ENCODE peak calls at places on chromosomes 11 and 22, in four cellular contexts. Z, Q, O and T are unnamed samples.

GRCh38 chr22:37998543-37998942 is 14.2 kb upstream of the SOX10 start:
- DNase-seq in Q (no peak), O (no peak), Z (peak; percentile 61), T (no peak)

GRCh38 chr22:19843107-19843856 is 11.4 kb downstream of the GNB1L start:
- DNase-seq in O (no peak), Z (no peak), Q (peak; percentile 37), T (no peak)

GRCh38 chr11:122711831-122712378 is 56.4 kb downstream of the UBASH3B start:
- DNase-seq in Z (no peak), Q (no peak), O (no peak), T (no peak)

GRCh38 chr22:44859641-44860040 is 107.3 kb downstream of the ARHGAP8 start:
- DNase-seq in O (no peak), Z (no peak), Q (no peak), T (no peak)

GRCh38 chr11:115458877-115459276 is 45.3 kb downstream of the CADM1 start:
- DNase-seq in Q (no peak), O (no peak), Z (no peak), T (no peak)

GRCh38 chr11:131928992-131929391 is 558.6 kb downstream of the NTM start:
- DNase-seq in Q (no peak), Z (no peak), O (no peak), T (peak; percentile 26)

GRCh38 chr11:32939046-32939445 is 46.4 kb downstream of the QSER1 start:
- DNase-seq in Z (no peak), Q (no peak), O (no peak), T (no peak)

GRCh38 chr11:75342231-75342918 is 9.1 kb downstream of the ARRB1 start:
- DNase-seq in O (no peak), Z (no peak), Q (no peak), T (no peak)

GRCh38 chr11:69425895-69426544 is 55.4 kb upstream of the LINC01488 start:
- DNase-seq in Q (no peak), O (no peak), Z (no peak), T (no peak)

GRCh38 chr11:19957301-19957985 is 202.8 kb downstream of the DBX1 start:
- DNase-seq in O (no peak), Q (no peak), Z (no peak), T (no peak)

GRCh38 chr11:61587541-61587941 is 6.7 kb upstream of the SYT7 start:
- DNase-seq in O (no peak), Q (peak; percentile 29), Z (no peak), T (peak; percentile 78)

GRCh38 chr11:103609117-103610066 is 427.0 kb upstream of the DDI1 start:
- DNase-seq in Q (no peak), O (no peak), Z (no peak), T (peak; percentile 32)

GRCh38 chr22:40556641-40557040 is 79.9 kb downstream of the MRTFA start:
- DNase-seq in Q (no peak), O (no peak), Z (no peak), T (no peak)

GRCh38 chr22:45235101-45235777 is 5.5 kb downstream of the KIAA0930 start:
- DNase-seq in Q (no peak), Z (no peak), O (peak; percentile 81), T (no peak)

DNA sequence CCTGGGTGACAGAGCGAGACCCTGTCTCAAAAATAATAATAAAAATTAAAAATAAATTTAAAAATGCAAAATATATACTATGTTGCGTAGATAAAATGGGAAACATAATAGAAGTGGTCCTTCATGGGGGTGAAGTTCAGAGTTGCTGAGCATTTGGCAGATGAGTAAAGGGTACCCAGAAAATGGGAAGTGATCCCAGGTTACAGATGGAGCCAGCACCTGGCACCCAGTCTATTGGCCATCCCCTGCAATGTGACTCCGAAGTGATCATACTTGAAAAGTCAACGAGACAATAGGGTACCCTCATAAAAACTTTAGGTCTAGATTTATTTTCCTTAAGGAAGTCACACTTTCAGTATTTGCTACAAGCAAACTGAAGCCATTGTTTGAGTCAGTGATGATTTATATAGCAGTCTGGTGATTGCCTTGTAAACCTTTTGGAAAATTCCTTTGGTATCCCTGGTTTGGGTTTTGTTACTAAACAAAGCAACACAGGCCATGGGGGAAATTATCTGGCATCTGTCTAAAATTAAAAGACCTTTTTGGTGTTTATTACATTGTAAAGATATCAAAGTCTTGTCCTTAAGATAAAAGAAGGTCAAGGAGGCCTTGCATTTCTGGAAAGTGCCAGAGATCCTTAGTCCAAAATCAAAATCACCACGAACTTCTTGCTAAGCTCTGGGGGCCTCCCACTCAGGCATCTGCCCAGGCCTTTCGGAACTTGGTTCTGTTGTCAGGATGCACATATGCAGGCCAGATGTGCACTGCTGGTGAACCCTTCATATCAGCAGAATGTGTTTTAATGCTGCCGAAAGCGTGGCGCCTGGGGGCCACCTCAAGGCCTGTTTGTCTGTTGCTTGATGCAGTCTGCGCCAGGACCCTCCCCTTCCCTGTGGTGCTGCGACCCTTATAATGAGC is 4.3 kb downstream of the SMARCB1 start:
- DNase-seq in O (no peak), Q (no peak), Z (no peak), T (no peak)
- TF ChIP-seq CREM in O (no peak), Q (no peak), Z (no peak), T (no peak)

GRCh38 chr22:29581799-29582198 is 886 bp upstream of the NIPSNAP1 start:
- DNase-seq in Z (no peak), Q (no peak), O (no peak), T (no peak)
- TF ChIP-seq NR2C2 in Z (no peak), Q (no peak), O (no peak), T (no peak)

DNA sequence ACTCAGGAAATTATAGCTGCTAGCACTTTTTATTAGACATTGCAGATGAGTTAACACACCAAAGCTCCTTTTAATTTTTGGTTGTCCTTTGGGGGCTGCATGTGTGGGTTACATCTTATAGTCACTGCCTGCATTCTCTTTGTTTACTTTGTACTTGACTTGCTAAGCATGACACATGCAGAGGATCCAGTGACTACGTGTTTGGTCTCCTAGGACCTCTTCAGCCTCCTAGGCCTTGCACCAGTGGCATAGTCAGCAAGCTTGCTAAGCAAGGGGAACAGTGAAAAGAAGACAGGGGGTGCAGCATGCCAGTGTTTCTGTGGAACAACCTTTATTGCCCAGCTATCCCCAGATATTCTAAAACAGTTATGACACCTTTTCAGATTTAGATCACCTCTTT is 108.2 kb downstream of the PAX6 start:
- DNase-seq in O (no peak), Q (no peak), Z (peak; percentile 16), T (no peak)
- TF ChIP-seq CREM in O (no peak), Q (no peak), Z (no peak), T (no peak)

GRCh38 chr11:10916674-10917073 is 58.8 kb upstream of the ZBED5 start:
- DNase-seq in Z (no peak), Q (no peak), O (no peak), T (no peak)
- TF ChIP-seq NR2C2 in Z (no peak), Q (no peak), O (no peak), T (no peak)

GRCh38 chr11:488062-488461 is 19.0 kb downstream of the RNH1 start:
- DNase-seq in Q (no peak), O (no peak), Z (no peak), T (no peak)
- TF ChIP-seq CREM in Q (no peak), O (no peak), Z (no peak), T (no peak)

GRCh38 chr11:660281-660680 is 23.2 kb downstream of the DRD4 start:
- DNase-seq in O (no peak), Z (no peak), Q (no peak), T (no peak)

GRCh38 chr11:665707-666281 is 28.7 kb downstream of the DRD4 start:
- DNase-seq in Z (no peak), Q (peak; percentile 86), O (no peak), T (no peak)

GRCh38 chr11:662689-663274 is 25.7 kb downstream of the DRD4 start:
- DNase-seq in Q (peak; percentile 71), Z (peak; percentile 39), O (no peak), T (peak; percentile 79)

GRCh38 chr11:660681-661444 is 23.8 kb downstream of the DRD4 start:
- DNase-seq in O (no peak), Z (no peak), Q (no peak), T (no peak)

DNA sequence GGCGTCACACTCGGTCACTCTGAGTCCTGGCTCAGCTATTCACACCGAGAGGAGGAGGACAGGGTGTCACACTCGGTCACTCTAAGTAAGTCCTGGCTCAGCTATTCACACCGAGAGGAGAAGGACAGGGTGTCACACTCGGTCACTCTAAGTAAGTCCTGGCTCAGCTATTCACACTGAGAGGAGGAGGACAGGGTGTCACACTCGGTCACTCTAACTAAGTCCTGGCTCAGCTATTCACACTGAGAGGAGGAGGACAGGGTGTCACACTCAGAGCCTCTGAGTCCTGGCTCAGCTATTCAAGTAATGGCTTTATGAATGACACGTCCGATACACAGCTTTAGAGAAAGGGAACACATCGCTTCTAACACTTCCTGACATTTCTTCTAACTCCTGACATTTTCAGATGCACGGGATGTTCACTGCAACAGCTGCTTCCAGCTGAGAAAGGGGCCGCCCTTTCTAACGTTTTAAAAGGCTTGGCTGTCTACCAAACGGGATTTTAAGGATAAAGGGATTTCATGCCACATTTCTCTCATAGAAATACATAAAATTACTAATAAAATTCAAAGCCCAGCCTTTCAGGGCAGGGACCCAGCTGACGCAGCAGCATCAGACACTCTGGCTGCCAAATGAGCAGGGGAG is 28.1 kb downstream of the DRD4 start:
- DNase-seq in O (no peak), Z (no peak), Q (no peak), T (no peak)
- TF ChIP-seq NR2C2 in O (no peak), Z (no peak), Q (no peak), T (no peak)